ENCODE peak calls at places on chromosomes 5 and 9, in seven cellular contexts. L, V, O, X, K, T and C are unnamed samples.

GRCh38 chr9:8679405-8679951 is 879.9 kb upstream of the DMAC1 start:
- DNase-seq in L (no peak), V (no peak), O (no peak), X (no peak), K (no peak), T (no peak), C (no peak)

GRCh38 chr5:93532370-93532769 is 48.6 kb downstream of the NR2F1-AS1 start:
- DNase-seq in L (no peak), V (no peak), O (peak; percentile 0), X (peak; percentile 93), K (peak; percentile 30), T (no peak), C (no peak)

GRCh38 chr9:93884808-93885207 is 70.3 kb downstream of the BARX1 start:
- DNase-seq in L (no peak), V (no peak), O (no peak), X (no peak), K (no peak), T (no peak), C (no peak)

GRCh38 chr9:72952914-72953313 is at the start of gene ALDH1A1:
- DNase-seq in L (peak; percentile 74), V (no peak), O (no peak), X (no peak), K (no peak), T (no peak), C (no peak)

GRCh38 chr5:75049581-75050274 is 2.6 kb downstream of the GCNT4 start:
- DNase-seq in L (peak; percentile 61), V (no peak), O (peak; percentile 35), X (peak; percentile 72), K (no peak), T (peak; percentile 25), C (no peak)

GRCh38 chr5:40240111-40240510 is 439.6 kb upstream of the PTGER4 start:
- DNase-seq in L (no peak), V (no peak), O (no peak), X (no peak), K (peak; percentile 51), T (no peak), C (no peak)

GRCh38 chr5:132273631-132274030 is 16.1 kb downstream of the PDLIM4 start:
- DNase-seq in L (no peak), V (no peak), O (no peak), X (no peak), K (no peak), T (no peak), C (no peak)

GRCh38 chr5:142281012-142281374 is 43.8 kb downstream of the SPRY4 start:
- DNase-seq in L (no peak), V (no peak), O (no peak), X (no peak), K (no peak), T (no peak), C (no peak)

GRCh38 chr5:155471027-155471426 is 457.5 kb downstream of the KIF4B start:
- DNase-seq in L (no peak), V (no peak), O (no peak), X (no peak), K (no peak), T (no peak), C (no peak)

GRCh38 chr5:32312194-32312681 is 501 bp downstream of the MTMR12 start:
- DNase-seq in L (peak; percentile 63), V (peak; percentile 87), O (peak; percentile 80), X (peak; percentile 84), K (no peak), T (peak; percentile 21), C (peak; percentile 49)

GRCh38 chr5:96716716-96717115 is 54.5 kb downstream of the CAST start:
- DNase-seq in L (no peak), V (no peak), O (no peak), X (no peak), K (no peak), T (no peak), C (no peak)

GRCh38 chr5:137733922-137734695 is 1.8 kb downstream of the KLHL3 start:
- DNase-seq in L (no peak), V (no peak), O (no peak), X (no peak), K (no peak), T (no peak), C (no peak)

GRCh38 chr5:142972064-142972463 is 201.9 kb downstream of the ARHGAP26 start:
- DNase-seq in L (no peak), V (no peak), O (no peak), X (no peak), K (no peak), T (no peak), C (no peak)

GRCh38 chr5:135075621-135076585 is 41.9 kb upstream of the PITX1 start:
- DNase-seq in L (no peak), V (peak; percentile 34), O (peak; percentile 78), X (no peak), K (no peak), T (no peak), C (no peak)